ENCODE peak calls at places on chromosomes 1 and 21, in eight cellular contexts. One of them, this sample, is unnamed.

GRCh38 chr1:906532-907420 is 16.9 kb upstream of the SAMD11 start:
- DNase-seq in HT1080: peak; percentile 64
- DNase-seq in effector memory CD8-positive, alpha-beta T cell: no peak
- DNase-seq in right lobe of liver: peak; percentile 51
- DNase-seq in fibroblast of lung: peak; percentile 69
- DNase-seq in CD8-positive, alpha-beta T cell: no peak
- DNase-seq in naive thymus-derived CD4-positive, alpha-beta T cell: no peak
- DNase-seq in HCT116: peak; percentile 46
- DNase-seq in this sample: no peak

GRCh38 chr1:14443164-14443787 is 155.2 kb upstream of the KAZN start:
- DNase-seq in fibroblast of lung: no peak
- DNase-seq in effector memory CD8-positive, alpha-beta T cell: no peak
- DNase-seq in naive thymus-derived CD4-positive, alpha-beta T cell: no peak
- DNase-seq in HCT116: no peak
- DNase-seq in CD8-positive, alpha-beta T cell: no peak
- DNase-seq in HT1080: peak; percentile 15
- DNase-seq in right lobe of liver: no peak
- DNase-seq in this sample: no peak

GRCh38 chr1:145953861-145954260 is 4.0 kb downstream of the LIX1L start:
- DNase-seq in fibroblast of lung: no peak
- DNase-seq in HT1080: no peak
- DNase-seq in CD8-positive, alpha-beta T cell: no peak
- DNase-seq in effector memory CD8-positive, alpha-beta T cell: no peak
- DNase-seq in naive thymus-derived CD4-positive, alpha-beta T cell: no peak
- DNase-seq in right lobe of liver: no peak
- DNase-seq in HCT116: no peak
- DNase-seq in this sample: no peak

GRCh38 chr1:12161662-12162458 is 4.9 kb upstream of the TNFRSF1B start:
- DNase-seq in HT1080: peak; percentile 93
- DNase-seq in effector memory CD8-positive, alpha-beta T cell: peak; percentile 77
- DNase-seq in HCT116: peak; percentile 82
- DNase-seq in fibroblast of lung: peak; percentile 93
- DNase-seq in CD8-positive, alpha-beta T cell: peak; percentile 42
- DNase-seq in right lobe of liver: peak; percentile 86
- DNase-seq in naive thymus-derived CD4-positive, alpha-beta T cell: peak; percentile 36
- DNase-seq in this sample: no peak

GRCh38 chr21:17765207-17765606 is 53.9 kb downstream of the C21orf91 start:
- DNase-seq in effector memory CD8-positive, alpha-beta T cell: no peak
- DNase-seq in right lobe of liver: no peak
- DNase-seq in HT1080: no peak
- DNase-seq in CD8-positive, alpha-beta T cell: no peak
- DNase-seq in fibroblast of lung: no peak
- DNase-seq in naive thymus-derived CD4-positive, alpha-beta T cell: no peak
- DNase-seq in HCT116: no peak
- DNase-seq in this sample: no peak

GRCh38 chr1:159958721-159959380 is 4.8 kb upstream of the SLAMF9 start:
- DNase-seq in fibroblast of lung: no peak
- DNase-seq in effector memory CD8-positive, alpha-beta T cell: no peak
- DNase-seq in right lobe of liver: no peak
- DNase-seq in HT1080: no peak
- DNase-seq in naive thymus-derived CD4-positive, alpha-beta T cell: no peak
- DNase-seq in HCT116: no peak
- DNase-seq in CD8-positive, alpha-beta T cell: no peak
- DNase-seq in this sample: no peak

GRCh38 chr21:30436986-30437385 is 3.1 kb upstream of the KRTAP15-1 start:
- DNase-seq in CD8-positive, alpha-beta T cell: no peak
- DNase-seq in HCT116: no peak
- DNase-seq in right lobe of liver: no peak
- DNase-seq in effector memory CD8-positive, alpha-beta T cell: no peak
- DNase-seq in HT1080: no peak
- DNase-seq in naive thymus-derived CD4-positive, alpha-beta T cell: no peak
- DNase-seq in fibroblast of lung: no peak
- DNase-seq in this sample: no peak

GRCh38 chr1:163205513-163205912 is 2.8 kb upstream of the RGS5 start:
- DNase-seq in naive thymus-derived CD4-positive, alpha-beta T cell: no peak
- DNase-seq in fibroblast of lung: no peak
- DNase-seq in effector memory CD8-positive, alpha-beta T cell: no peak
- DNase-seq in CD8-positive, alpha-beta T cell: no peak
- DNase-seq in HCT116: no peak
- DNase-seq in right lobe of liver: no peak
- DNase-seq in HT1080: peak; percentile 25
- DNase-seq in this sample: no peak

GRCh38 chr1:19921310-19921709 is 2.1 kb downstream of the PLA2G2E start:
- DNase-seq in CD8-positive, alpha-beta T cell: no peak
- DNase-seq in effector memory CD8-positive, alpha-beta T cell: no peak
- DNase-seq in naive thymus-derived CD4-positive, alpha-beta T cell: no peak
- DNase-seq in fibroblast of lung: no peak
- DNase-seq in HCT116: no peak
- DNase-seq in HT1080: no peak
- DNase-seq in right lobe of liver: no peak
- DNase-seq in this sample: no peak

GRCh38 chr1:47679301-47679751 is 241.5 kb downstream of the FOXD2 start:
- DNase-seq in HCT116: no peak
- DNase-seq in effector memory CD8-positive, alpha-beta T cell: no peak
- DNase-seq in HT1080: no peak
- DNase-seq in CD8-positive, alpha-beta T cell: no peak
- DNase-seq in naive thymus-derived CD4-positive, alpha-beta T cell: no peak
- DNase-seq in right lobe of liver: no peak
- DNase-seq in fibroblast of lung: no peak
- DNase-seq in this sample: no peak

GRCh38 chr1:234647245-234647644 is 37.3 kb upstream of the IRF2BP2 start:
- DNase-seq in HT1080: no peak
- DNase-seq in right lobe of liver: no peak
- DNase-seq in fibroblast of lung: no peak
- DNase-seq in effector memory CD8-positive, alpha-beta T cell: no peak
- DNase-seq in HCT116: no peak
- DNase-seq in naive thymus-derived CD4-positive, alpha-beta T cell: no peak
- DNase-seq in CD8-positive, alpha-beta T cell: no peak
- DNase-seq in this sample: no peak

GRCh38 chr1:28840928-28841544 is 29.1 kb downstream of the OPRD1 start:
- DNase-seq in fibroblast of lung: no peak
- DNase-seq in HT1080: no peak
- DNase-seq in HCT116: no peak
- DNase-seq in effector memory CD8-positive, alpha-beta T cell: no peak
- DNase-seq in CD8-positive, alpha-beta T cell: no peak
- DNase-seq in naive thymus-derived CD4-positive, alpha-beta T cell: no peak
- DNase-seq in right lobe of liver: no peak
- DNase-seq in this sample: no peak

GRCh38 chr1:41917835-41918449 is 780 bp downstream of the HIVEP3 start:
- DNase-seq in effector memory CD8-positive, alpha-beta T cell: no peak
- DNase-seq in HCT116: no peak
- DNase-seq in HT1080: no peak
- DNase-seq in fibroblast of lung: peak; percentile 19
- DNase-seq in CD8-positive, alpha-beta T cell: no peak
- DNase-seq in right lobe of liver: peak; percentile 59
- DNase-seq in naive thymus-derived CD4-positive, alpha-beta T cell: peak; percentile 36
- DNase-seq in this sample: peak; percentile 30

GRCh38 chr1:41609166-41609883 is 124.8 kb upstream of the EDN2 start:
- DNase-seq in right lobe of liver: no peak
- DNase-seq in fibroblast of lung: no peak
- DNase-seq in effector memory CD8-positive, alpha-beta T cell: no peak
- DNase-seq in HT1080: no peak
- DNase-seq in CD8-positive, alpha-beta T cell: no peak
- DNase-seq in HCT116: no peak
- DNase-seq in naive thymus-derived CD4-positive, alpha-beta T cell: no peak
- DNase-seq in this sample: no peak

GRCh38 chr21:15732290-15732995 is 2.7 kb downstream of the USP25 start:
- DNase-seq in HCT116: no peak
- DNase-seq in naive thymus-derived CD4-positive, alpha-beta T cell: peak; percentile 63
- DNase-seq in HT1080: peak; percentile 13
- DNase-seq in CD8-positive, alpha-beta T cell: no peak
- DNase-seq in fibroblast of lung: peak; percentile 65
- DNase-seq in right lobe of liver: no peak
- DNase-seq in effector memory CD8-positive, alpha-beta T cell: no peak
- DNase-seq in this sample: no peak

This sample was measured in CD8-positive, alpha-beta memory T cell.